ENCODE peak calls at places on chromosomes 4 and X, in four cellular contexts. One of them, this sample, is unnamed. For H3K4me1, the result is how much of the 10 kb centered on the place peaks cover.

GRCh38 chr4:48756689-48757220 is 23.3 kb downstream of the FRYL start:
- DNase-seq in IMR-90: peak
- DNase-seq in H9: no peak
- DNase-seq in H1: no peak
- DNase-seq in this sample: no peak

GRCh38 chr4:83961575-83961974 is 425.7 kb downstream of the GPAT3 start:
- DNase-seq in H9: no peak
- DNase-seq in H1: no peak
- DNase-seq in IMR-90: peak
- DNase-seq in this sample: no peak

GRCh38 chr4:70269674-70270073 is 27.3 kb downstream of the CSN3 start:
- DNase-seq in H9: no peak
- DNase-seq in IMR-90: no peak
- DNase-seq in H1: no peak
- DNase-seq in this sample: peak

GRCh38 chr4:182022899-182023298 is 220.3 kb upstream of the TENM3 start:
- DNase-seq in IMR-90: peak
- DNase-seq in H9: no peak
- DNase-seq in H1: no peak
- DNase-seq in this sample: no peak

GRCh38 chr4:15001248-15001824 is 945 bp upstream of the CPEB2 start:
- DNase-seq in H9: no peak
- DNase-seq in H1: peak
- DNase-seq in IMR-90: peak
- DNase-seq in this sample: peak

GRCh38 chr4:180923476-180923875 is 1319.7 kb upstream of the TENM3 start:
- DNase-seq in H1: no peak
- DNase-seq in IMR-90: peak
- DNase-seq in H9: no peak
- DNase-seq in this sample: peak

GRCh38 chrX:13283968-13284914 is 35.6 kb downstream of the ATXN3L start:
- DNase-seq in H1: no peak
- DNase-seq in H9: peak
- DNase-seq in IMR-90: peak
- DNase-seq in this sample: peak

GRCh38 chrX:31483336-31483735 is 411.5 kb upstream of the FTHL17 start:
- DNase-seq in H9: no peak
- DNase-seq in H1: no peak
- DNase-seq in IMR-90: peak
- DNase-seq in this sample: no peak

GRCh38 chr4:187417761-187418160 is 577.8 kb upstream of the ZFP42 start:
- DNase-seq in H9: no peak
- DNase-seq in IMR-90: no peak
- DNase-seq in H1: no peak
- DNase-seq in this sample: no peak

GRCh38 chrX:150036181-150036580 is 97.9 kb upstream of the EOLA2 start:
- DNase-seq in H9: no peak
- DNase-seq in IMR-90: peak
- DNase-seq in H1: no peak
- DNase-seq in this sample: no peak

GRCh38 chrX:30309139-30309571 is at the start of gene NR0B1:
- DNase-seq in H1: peak
- DNase-seq in H9: peak
- DNase-seq in IMR-90: no peak
- DNase-seq in this sample: peak

GRCh38 chr4:109296545-109296944 is 5.9 kb downstream of the COL25A1 start:
- DNase-seq in IMR-90: no peak
- DNase-seq in H1: no peak
- DNase-seq in H9: no peak
- DNase-seq in this sample: no peak

GRCh38 chr4:53113433-53114215 is 251.5 kb downstream of the RASL11B start:
- DNase-seq in H1: no peak
- DNase-seq in H9: no peak
- DNase-seq in IMR-90: peak
- DNase-seq in this sample: no peak

GRCh38 chrX:14673764-14674163 is 144.4 kb downstream of the GLRA2 start:
- DNase-seq in H9: no peak
- DNase-seq in IMR-90: peak
- DNase-seq in H1: no peak
- DNase-seq in this sample: peak

GRCh38 chr4:122823476-122823875 is 3.2 kb upstream of the FGF2 start:
- DNase-seq in IMR-90: no peak
- DNase-seq in H9: no peak
- DNase-seq in H1: no peak
- DNase-seq in this sample: no peak

GRCh38 chr4:170675568-170676262 is 586.0 kb upstream of the AADAT start:
- DNase-seq in H9: no peak
- DNase-seq in IMR-90: peak
- DNase-seq in H1: no peak
- DNase-seq in this sample: peak

GRCh38 chr4:151098191-151098590 is 1.2 kb upstream of the RPS3A start:
- DNase-seq in H1: no peak
- DNase-seq in H9: no peak
- DNase-seq in IMR-90: no peak
- DNase-seq in this sample: no peak

GRCh38 chr4:122591196-122591595 is 29.7 kb downstream of the IL21 start:
- DNase-seq in IMR-90: peak
- DNase-seq in H9: no peak
- DNase-seq in H1: no peak
- DNase-seq in this sample: no peak

GRCh38 chr4:112321768-112322684 is 24.9 kb downstream of the ALPK1 start:
- DNase-seq in H1: peak
- DNase-seq in IMR-90: peak
- DNase-seq in H9: peak
- DNase-seq in this sample: peak

GRCh38 chrX:109155161-109155560 is 326.7 kb downstream of the GUCY2F start:
- DNase-seq in IMR-90: no peak
- DNase-seq in H1: no peak
- DNase-seq in H9: no peak
- DNase-seq in this sample: no peak

GRCh38 chr4:141391771-141392170 is 171.1 kb downstream of the ZNF330 start:
- DNase-seq in H9: no peak
- DNase-seq in H1: no peak
- DNase-seq in IMR-90: no peak
- DNase-seq in this sample: no peak

GRCh38 chr4:26237916-26238315 is 82.9 kb upstream of the RBPJ start:
- DNase-seq in IMR-90: no peak
- DNase-seq in H9: no peak
- DNase-seq in H1: no peak
- DNase-seq in this sample: no peak

GRCh38 chr4:183262776-183263100 is 57.3 kb downstream of the CLDN22 start:
- DNase-seq in H9: no peak
- DNase-seq in IMR-90: no peak
- DNase-seq in H1: no peak
- DNase-seq in this sample: no peak

GRCh38 chr4:187304131-187304530 is 580.5 kb upstream of the FAT1 start:
- DNase-seq in IMR-90: no peak
- DNase-seq in H9: no peak
- DNase-seq in H1: no peak
- DNase-seq in this sample: peak

GRCh38 chr4:22233257-22233656 is 282.6 kb downstream of the ADGRA3 start:
- DNase-seq in IMR-90: no peak
- DNase-seq in H9: no peak
- DNase-seq in H1: no peak
- DNase-seq in this sample: no peak

GRCh38 chrX:71577682-71578081 is 555 bp upstream of the GCNA start:
- DNase-seq in IMR-90: no peak
- DNase-seq in H9: no peak
- DNase-seq in H1: no peak
- DNase-seq in this sample: no peak

GRCh38 chrX:40176256-40176978 is 78.7 kb upstream of the BCOR start:
- DNase-seq in H9: peak
- DNase-seq in IMR-90: no peak
- DNase-seq in H1: peak
- DNase-seq in this sample: peak

GRCh38 chrX:46551494-46552128 is 6.4 kb upstream of the ZNF674 start:
- DNase-seq in IMR-90: peak
- DNase-seq in H1: peak
- DNase-seq in H9: peak
- DNase-seq in this sample: peak

GRCh38 chrX:118115948-118116307 is 682 bp downstream of the KLHL13 start:
- DNase-seq in IMR-90: no peak
- DNase-seq in H9: no peak
- DNase-seq in H1: no peak
- DNase-seq in this sample: no peak

GRCh38 chr4:38189445-38189844 is 229.2 kb downstream of the PTTG2 start:
- DNase-seq in H9: no peak
- DNase-seq in IMR-90: peak
- DNase-seq in H1: no peak
- DNase-seq in this sample: peak

GRCh38 chr4:3371038-3371437 is 70.7 kb upstream of the HGFAC start:
- DNase-seq in H9: no peak
- DNase-seq in H1: no peak
- DNase-seq in IMR-90: no peak
- DNase-seq in this sample: peak

GRCh38 chr4:66769436-66769835 is 775.9 kb downstream of the CENPC start:
- DNase-seq in H1: no peak
- DNase-seq in IMR-90: no peak
- DNase-seq in H9: no peak
- DNase-seq in this sample: no peak

GRCh38 chr4:89380980-89381379 is 73.4 kb upstream of the GPRIN3 start:
- DNase-seq in H1: no peak
- DNase-seq in IMR-90: no peak
- DNase-seq in H9: no peak
- DNase-seq in this sample: no peak
- H3K4me1 ChIP-seq in H1: under half
- H3K4me1 ChIP-seq in IMR-90: under half
- H3K4me1 ChIP-seq in H9: under half
- H3K4me1 ChIP-seq in this sample: under half

GRCh38 chr4:145167884-145168283 is 12.5 kb downstream of the OTUD4 start:
- DNase-seq in H1: no peak
- DNase-seq in H9: no peak
- DNase-seq in IMR-90: no peak
- DNase-seq in this sample: no peak
- H4K5ac ChIP-seq in H1: no peak
- H4K5ac ChIP-seq in H9: no peak
- H4K5ac ChIP-seq in IMR-90: no peak
- H4K5ac ChIP-seq in this sample: no peak

DNA sequence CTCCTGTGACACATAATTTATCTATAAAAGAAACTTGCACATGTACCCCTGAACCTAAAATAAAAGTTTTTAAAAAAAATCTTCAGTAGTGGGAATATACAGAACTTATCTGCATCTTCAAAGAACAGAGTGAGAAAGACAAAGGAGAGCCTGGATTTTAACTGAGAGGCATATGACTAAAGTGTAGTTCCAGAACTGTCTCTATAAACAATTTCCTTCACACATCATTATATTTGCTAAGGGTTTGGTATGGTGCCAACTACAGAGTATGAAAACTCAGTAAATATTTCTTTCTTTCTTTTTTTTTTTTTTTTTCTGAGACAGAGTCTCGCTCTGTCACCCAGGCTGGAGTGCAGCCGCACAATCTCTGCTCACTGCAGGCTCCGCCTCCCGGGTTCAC is 49.9 kb upstream of the NFKB1 start:
- DNase-seq in H1: no peak
- DNase-seq in H9: no peak
- DNase-seq in IMR-90: no peak
- DNase-seq in this sample: no peak
- H4K8ac ChIP-seq in H1: no peak
- H4K8ac ChIP-seq in H9: no peak
- H4K8ac ChIP-seq in IMR-90: no peak
- H4K8ac ChIP-seq in this sample: no peak

GRCh38 chr4:144176476-144176875 is 36.0 kb upstream of the GYPA start:
- DNase-seq in IMR-90: no peak
- DNase-seq in H1: no peak
- DNase-seq in H9: no peak
- DNase-seq in this sample: no peak

GRCh38 chr4:144178414-144178813 is 37.9 kb upstream of the GYPA start:
- DNase-seq in H9: no peak
- DNase-seq in IMR-90: no peak
- DNase-seq in H1: no peak
- DNase-seq in this sample: peak

GRCh38 chr4:144179152-144179739 is 38.7 kb upstream of the GYPA start:
- DNase-seq in H1: no peak
- DNase-seq in H9: no peak
- DNase-seq in IMR-90: no peak
- DNase-seq in this sample: peak

GRCh38 chr4:144171697-144172096 is 31.2 kb upstream of the GYPA start:
- DNase-seq in IMR-90: no peak
- DNase-seq in H9: no peak
- DNase-seq in H1: no peak
- DNase-seq in this sample: no peak

DNA sequence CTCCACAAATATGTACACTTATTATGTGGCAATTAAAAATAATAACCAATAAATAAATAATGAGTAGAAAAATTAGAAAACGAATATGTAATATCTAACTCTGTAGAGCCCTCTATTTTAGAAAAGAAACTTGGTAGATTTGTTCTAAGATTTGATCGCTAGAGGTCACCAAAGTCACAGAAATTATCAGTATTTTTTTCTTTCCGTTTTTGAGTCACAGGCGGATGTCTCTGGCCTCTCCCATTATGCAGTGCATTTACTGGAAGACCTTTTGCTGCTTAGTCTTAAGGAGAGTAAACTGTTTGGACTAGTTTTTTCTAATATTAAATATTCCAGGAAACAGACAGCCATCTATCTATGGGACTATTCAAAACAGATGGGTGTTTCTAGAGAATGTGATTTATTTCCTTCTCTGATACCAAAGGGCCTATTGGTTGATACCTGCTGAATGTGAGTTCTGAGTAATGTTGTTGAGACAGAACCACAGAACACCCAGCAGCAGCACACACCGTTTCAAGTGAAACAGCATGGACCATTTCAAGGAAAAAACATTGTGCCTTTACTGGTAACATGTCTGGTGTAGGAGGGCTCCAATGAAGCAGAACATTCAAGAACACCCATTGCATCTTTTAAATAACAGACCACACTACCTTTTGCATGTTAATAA is 34.0 kb upstream of the GYPA start:
- DNase-seq in IMR-90: peak
- DNase-seq in H9: no peak
- DNase-seq in H1: no peak
- DNase-seq in this sample: peak
- H3K4me1 ChIP-seq in IMR-90: under half
- H3K4me1 ChIP-seq in H9: under half
- H3K4me1 ChIP-seq in H1: under half
- H3K4me1 ChIP-seq in this sample: under half

GRCh38 chrX:116395752-116396151 is 40.7 kb upstream of the SLC6A14 start:
- DNase-seq in IMR-90: no peak
- DNase-seq in H1: no peak
- DNase-seq in H9: no peak
- DNase-seq in this sample: no peak
- H4K5ac ChIP-seq in IMR-90: no peak
- H4K5ac ChIP-seq in H1: no peak
- H4K5ac ChIP-seq in H9: no peak
- H4K5ac ChIP-seq in this sample: no peak